ENCODE peak calls at places on chromosome 15, in four cellular contexts. A is uterus, U is left ventricle myocardium inferior, G is neural progenitor cell. B is an unnamed sample. For H3K4me1, the result is how much of the 10 kb centered on the place peaks cover.

GRCh38 chr15:38828031-38828532 is 263.5 kb upstream of the RASGRP1 start:
- DNase-seq in A (no peak), U (no peak), G (no peak), B (no peak)

GRCh38 chr15:55630921-55631320 is 42.8 kb upstream of the PYGO1 start:
- DNase-seq in A (no peak), U (no peak), G (no peak), B (no peak)

GRCh38 chr15:60718661-60719069 is 239.7 kb upstream of the ICE2 start:
- DNase-seq in A (no peak), U (no peak), G (no peak), B (no peak)

GRCh38 chr15:85826756-85827515 is 32.2 kb upstream of the KLHL25 start:
- DNase-seq in A (no peak), U (no peak), G (no peak), B (no peak)

GRCh38 chr15:31359722-31360111 is 33.1 kb downstream of the KLF13 start:
- DNase-seq in A (no peak), U (no peak), G (no peak), B (no peak)

GRCh38 chr15:76340802-76341365 is 4.3 kb downstream of the ISL2 start:
- DNase-seq in A (no peak), U (no peak), G (peak), B (no peak)

GRCh38 chr15:34620122-34620521 is 36.7 kb upstream of the GOLGA8B start:
- DNase-seq in A (no peak), U (no peak), G (no peak), B (no peak)

GRCh38 chr15:77819841-77820728 is 187.4 kb upstream of the LINGO1 start:
- DNase-seq in A (no peak), U (no peak), G (peak), B (no peak)

GRCh38 chr15:97759363-97759762 is 201.1 kb upstream of the ARRDC4 start:
- DNase-seq in A (no peak), U (no peak), G (no peak), B (no peak)

GRCh38 chr15:61584410-61584809 is 355.3 kb upstream of the RORA start:
- DNase-seq in A (no peak), U (no peak), G (peak), B (no peak)

GRCh38 chr15:88627463-88627862 is 6.3 kb downstream of the AEN start:
- DNase-seq in A (no peak), U (no peak), G (no peak), B (peak)

GRCh38 chr15:51307811-51308210 is 30.6 kb downstream of the CYP19A1 start:
- DNase-seq in A (no peak), U (no peak), G (no peak), B (no peak)

GRCh38 chr15:58392141-58392540 is 39.6 kb upstream of the LIPC start:
- DNase-seq in A (no peak), U (no peak), G (no peak), B (no peak)

GRCh38 chr15:57335326-57336118 is 40.8 kb upstream of the CGNL1 start:
- DNase-seq in A (no peak), U (no peak), G (no peak), B (no peak)

GRCh38 chr15:91915576-91915975 is 62.1 kb downstream of the SLCO3A1 start:
- DNase-seq in A (no peak), U (no peak), G (no peak), B (no peak)

GRCh38 chr15:38010390-38010789 is 76.0 kb downstream of the TMCO5A start:
- DNase-seq in A (no peak), U (no peak), G (no peak), B (no peak)

GRCh38 chr15:81069356-81069755 is 64.7 kb upstream of the CFAP161 start:
- DNase-seq in A (no peak), U (no peak), G (peak), B (no peak)
- H3K4me3 ChIP-seq in A (no peak), U (no peak), G (no peak), B (no peak)

GRCh38 chr15:22907161-22907950 is 68.9 kb downstream of the NIPA2 start:
- DNase-seq in A (no peak), U (no peak), G (no peak), B (no peak)

GRCh38 chr15:22911306-22911705 is 68.9 kb downstream of the CYFIP1 start:
- DNase-seq in A (no peak), U (no peak), G (no peak), B (no peak)

GRCh38 chr15:22912256-22912655 is 67.9 kb downstream of the CYFIP1 start:
- DNase-seq in A (no peak), U (no peak), G (no peak), B (no peak)

GRCh38 chr15:22904736-22905135 is 66.3 kb downstream of the NIPA2 start:
- DNase-seq in A (no peak), U (no peak), G (no peak), B (no peak)

GRCh38 chr15:22908830-22909229 is 70.4 kb downstream of the NIPA2 start:
- DNase-seq in A (no peak), U (no peak), G (no peak), B (no peak)
- H3K4me1 ChIP-seq in A (under half), U (under half), G (under half), B (under half)

GRCh38 chr15:73845507-73845906 is 27.9 kb upstream of the TBC1D21 start:
- DNase-seq in A (no peak), U (no peak), G (no peak), B (no peak)
- TF ChIP-seq CTCF in A (no peak), U (no peak), G (no peak), B (no peak)

GRCh38 chr15:67083135-67083766 is 17.8 kb downstream of the SMAD3 start:
- DNase-seq in A (no peak), U (no peak), G (no peak), B (no peak)
- H3K4me3 ChIP-seq in A (no peak), U (no peak), G (no peak), B (no peak)

DNA sequence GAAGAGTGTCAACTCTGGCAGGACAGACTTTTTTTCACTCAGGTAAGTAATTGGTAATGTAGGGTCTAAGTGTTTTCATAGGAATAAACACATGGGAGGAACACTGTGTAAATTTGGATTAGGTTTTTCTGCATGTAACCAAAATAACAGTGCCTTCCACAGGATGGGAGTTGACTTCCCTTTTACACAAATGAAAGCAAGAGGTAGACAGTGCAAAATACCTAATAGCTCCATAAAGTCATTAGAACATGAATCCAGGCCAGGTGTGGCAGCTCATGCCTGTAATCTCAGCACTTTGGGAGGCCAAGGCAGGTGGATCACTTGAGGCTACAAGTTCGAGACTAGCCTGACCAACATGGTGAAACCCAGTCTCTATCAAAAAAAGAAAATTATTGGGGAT is 25.5 kb upstream of the MYO1E start:
- DNase-seq in A (no peak), U (no peak), G (no peak), B (no peak)
- H3K4me1 ChIP-seq in A (under half), U (under half), G (under half), B (under half)

B was measured in tibial artery.